ENCODE peak calls at places on chromosomes 1 and 21, in eight cellular contexts. Q, J, M, Y, V, W, T and F are unnamed samples.

GRCh38 chr1:107883562-107883961 is 81.4 kb downstream of the VAV3 start:
- DNase-seq in Q (no peak), J (no peak), M (no peak), Y (no peak), V (no peak), W (no peak), T (peak; percentile 5), F (no peak)

GRCh38 chr1:186283374-186283773 is 91.7 kb downstream of the TPR start:
- DNase-seq in Q (no peak), J (no peak), M (no peak), Y (no peak), V (no peak), W (no peak), T (no peak), F (no peak)

GRCh38 chr1:93722081-93723031 is 40.7 kb upstream of the BCAR3 start:
- DNase-seq in Q (no peak), J (no peak), M (no peak), Y (no peak), V (no peak), W (no peak), T (no peak), F (no peak)

GRCh38 chr1:163090321-163090945 is 21.3 kb downstream of the RGS4 start:
- DNase-seq in Q (peak; percentile 87), J (no peak), M (peak; percentile 84), Y (peak; percentile 77), V (peak; percentile 66), W (peak; percentile 75), T (peak; percentile 79), F (no peak)

GRCh38 chr1:5901841-5902240 is 90.4 kb downstream of the NPHP4 start:
- DNase-seq in Q (no peak), J (no peak), M (no peak), Y (no peak), V (no peak), W (no peak), T (no peak), F (no peak)

GRCh38 chr1:54028306-54029251 is 10.6 kb upstream of the LDLRAD1 start:
- DNase-seq in Q (no peak), J (no peak), M (peak; percentile 28), Y (no peak), V (no peak), W (no peak), T (no peak), F (no peak)

GRCh38 chr1:221987860-221988520 is 246.1 kb upstream of the DUSP10 start:
- DNase-seq in Q (peak; percentile 91), J (no peak), M (peak; percentile 96), Y (peak; percentile 96), V (peak; percentile 59), W (peak; percentile 35), T (peak; percentile 83), F (no peak)

GRCh38 chr1:244664353-244664752 is 11.4 kb downstream of the DESI2 start:
- DNase-seq in Q (no peak), J (no peak), M (peak; percentile 10), Y (no peak), V (no peak), W (no peak), T (no peak), F (no peak)

GRCh38 chr1:212531796-212532195 is 76.8 kb upstream of the ATF3 start:
- DNase-seq in Q (no peak), J (no peak), M (no peak), Y (no peak), V (no peak), W (no peak), T (no peak), F (no peak)

GRCh38 chr21:38439336-38439900 is 58.9 kb downstream of the ERG start:
- DNase-seq in Q (no peak), J (no peak), M (no peak), Y (no peak), V (no peak), W (peak; percentile 55), T (no peak), F (no peak)

GRCh38 chr1:26220199-26220912 is 13.6 kb upstream of the CEP85 start:
- DNase-seq in Q (no peak), J (no peak), M (no peak), Y (no peak), V (no peak), W (no peak), T (no peak), F (no peak)

GRCh38 chr1:241998412-241998921 is 431 bp downstream of the MAP1LC3C start:
- DNase-seq in Q (peak; percentile 97), J (peak; percentile 48), M (peak; percentile 73), Y (peak; percentile 67), V (peak; percentile 56), W (peak; percentile 84), T (peak; percentile 91), F (peak; percentile 86)

GRCh38 chr1:73673980-73674379 is 524.0 kb downstream of the LRRIQ3 start:
- DNase-seq in Q (no peak), J (no peak), M (no peak), Y (peak; percentile 85), V (no peak), W (peak; percentile 28), T (no peak), F (no peak)

GRCh38 chr1:164560076-164560475 is 1.1 kb downstream of the PBX1 start:
- DNase-seq in Q (no peak), J (no peak), M (no peak), Y (peak; percentile 20), V (no peak), W (peak; percentile 49), T (peak; percentile 48), F (no peak)

GRCh38 chr1:94481473-94481933 is 60.1 kb downstream of the F3 start:
- DNase-seq in Q (peak; percentile 71), J (peak; percentile 52), M (peak; percentile 74), Y (peak; percentile 90), V (peak; percentile 57), W (peak; percentile 70), T (peak; percentile 76), F (peak; percentile 36)

GRCh38 chr1:33683913-33684312 is 180.0 kb upstream of the HMGB4 start:
- DNase-seq in Q (no peak), J (no peak), M (no peak), Y (no peak), V (peak; percentile 8), W (peak; percentile 68), T (no peak), F (no peak)

GRCh38 chr1:33686551-33686950 is 177.3 kb upstream of the HMGB4 start:
- DNase-seq in Q (no peak), J (no peak), M (no peak), Y (no peak), V (no peak), W (no peak), T (no peak), F (no peak)

GRCh38 chr1:33682371-33682770 is 181.5 kb upstream of the HMGB4 start:
- DNase-seq in Q (no peak), J (no peak), M (no peak), Y (peak; percentile 8), V (no peak), W (peak; percentile 79), T (no peak), F (no peak)

GRCh38 chr1:33687000-33687399 is 176.9 kb upstream of the HMGB4 start:
- DNase-seq in Q (no peak), J (no peak), M (no peak), Y (no peak), V (no peak), W (no peak), T (no peak), F (no peak)

GRCh38 chr1:33684346-33685122 is 179.3 kb upstream of the HMGB4 start:
- DNase-seq in Q (no peak), J (no peak), M (no peak), Y (no peak), V (no peak), W (peak; percentile 10), T (no peak), F (no peak)
- TF ChIP-seq CTCF in Q (no peak), J (no peak), M (no peak), Y (no peak), V (no peak), W (no peak), T (no peak), F (no peak)

GRCh38 chr1:11979818-11980675 is at the start of gene MFN2:
- DNase-seq in Q (peak; percentile 97), J (peak; percentile 97), M (peak; percentile 97), Y (peak; percentile 95), V (peak; percentile 96), W (peak; percentile 98), T (peak; percentile 97), F (peak; percentile 98)

GRCh38 chr1:11981378-11982009 is 1.2 kb downstream of the MFN2 start:
- DNase-seq in Q (peak; percentile 14), J (no peak), M (no peak), Y (peak; percentile 99), V (peak; percentile 9), W (no peak), T (no peak), F (no peak)

GRCh38 chr1:11980676-11980972 is 380 bp downstream of the MFN2 start:
- DNase-seq in Q (no peak), J (no peak), M (no peak), Y (no peak), V (no peak), W (no peak), T (no peak), F (no peak)

GRCh38 chr1:11984121-11984520 is 3.9 kb downstream of the MFN2 start:
- DNase-seq in Q (no peak), J (no peak), M (no peak), Y (no peak), V (no peak), W (no peak), T (no peak), F (no peak)

GRCh38 chr1:11982010-11982392 is 1.8 kb downstream of the MFN2 start:
- DNase-seq in Q (peak; percentile 42), J (no peak), M (peak; percentile 46), Y (no peak), V (peak; percentile 30), W (no peak), T (peak; percentile 33), F (no peak)
- TF ChIP-seq CTCF in Q (peak; percentile 37), J (no peak), M (peak; percentile 41), Y (peak; percentile 61), V (peak; percentile 63), W (peak; percentile 37), T (peak; percentile 46), F (peak; percentile 20)

DNA sequence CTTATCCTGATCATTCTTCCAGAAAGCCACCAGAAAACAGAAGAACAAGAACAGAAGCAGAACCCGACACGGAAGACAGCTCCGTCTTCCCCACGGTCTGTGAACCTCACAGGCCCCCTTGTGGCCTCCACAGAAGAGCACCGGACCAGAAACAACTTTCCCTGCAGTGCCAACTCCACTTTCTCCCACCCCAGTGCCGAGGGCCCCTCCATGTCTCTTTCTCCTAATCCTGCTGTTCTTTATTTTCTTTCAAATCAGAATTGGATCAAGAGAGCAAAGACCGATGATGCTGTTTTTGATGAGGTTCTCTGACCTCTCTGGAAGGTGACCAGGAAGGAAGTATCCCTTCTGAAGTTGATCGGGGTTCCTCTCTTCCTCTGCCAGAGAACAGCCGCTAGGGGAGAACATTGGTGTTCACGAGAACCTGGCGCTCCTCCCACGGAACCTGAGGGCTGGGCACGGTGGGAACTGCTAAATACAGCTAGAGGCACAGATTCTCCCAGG is 58.9 kb upstream of the CTTNBP2NL start:
- DNase-seq in Q (peak; percentile 56), J (peak; percentile 29), M (peak; percentile 31), Y (peak; percentile 40), V (peak; percentile 35), W (no peak), T (peak; percentile 39), F (peak; percentile 51)
- TF ChIP-seq CTCF in Q (peak; percentile 68), J (peak; percentile 26), M (peak; percentile 52), Y (peak; percentile 92), V (peak; percentile 78), W (peak; percentile 65), T (peak; percentile 62), F (peak; percentile 49)

DNA sequence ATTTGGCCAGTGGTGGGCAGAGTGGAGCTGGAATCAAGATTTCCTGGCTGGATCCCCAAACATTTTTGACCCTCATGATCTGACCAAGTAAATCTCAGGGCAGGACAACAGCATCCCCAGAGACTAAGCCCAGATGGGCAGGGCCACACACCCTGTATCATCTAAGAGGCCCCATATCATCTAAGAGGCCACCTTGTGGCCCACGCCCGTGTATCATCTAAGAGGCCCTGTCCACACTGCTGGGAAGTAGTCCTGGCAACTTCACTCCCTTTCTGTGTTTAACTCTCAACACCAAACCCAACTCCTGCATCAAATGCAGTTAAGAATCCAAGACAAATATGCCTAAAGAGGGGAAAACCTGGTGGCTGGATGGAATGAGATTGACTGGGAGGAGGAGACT is 81.6 kb upstream of the SSX2IP start:
- DNase-seq in Q (no peak), J (no peak), M (no peak), Y (no peak), V (no peak), W (no peak), T (no peak), F (no peak)
- TF ChIP-seq CTCF in Q (no peak), J (no peak), M (no peak), Y (no peak), V (no peak), W (no peak), T (no peak), F (no peak)